ENCODE peak calls at places on chromosomes 5 and 9, in four cellular contexts. B is ovary, H is adrenal gland, N is HepG2. J is an unnamed sample.
A peak's percentile ranks its signal among the peaks of the same experiment; 100 is the strongest.

GRCh38 chr5:107610795-107611194 is 59.9 kb downstream of the EFNA5 start:
- DNase-seq in H (no peak), N (no peak), B (no peak), J (no peak)

GRCh38 chr9:96617439-96618185 is 2.0 kb downstream of the CDC14B start:
- DNase-seq in H (no peak), B (no peak), N (no peak), J (no peak)

GRCh38 chr9:69919461-69920061 is 98.9 kb downstream of the CFAP95 start:
- DNase-seq in B (no peak), N (peak; percentile 50), H (no peak), J (no peak)

GRCh38 chr5:42953061-42953460 is 87.1 kb downstream of the ANXA2R start:
- DNase-seq in H (no peak), B (no peak), N (no peak), J (no peak)

GRCh38 chr9:37036237-37037136 is 2.4 kb upstream of the PAX5 start:
- DNase-seq in N (no peak), B (peak; percentile 20), H (peak; percentile 47), J (peak; percentile 18)

GRCh38 chr5:40551706-40552557 is 127.8 kb upstream of the PTGER4 start:
- DNase-seq in H (no peak), B (no peak), N (peak; percentile 15), J (no peak)

GRCh38 chr5:58002318-58002717 is 457.6 kb downstream of the PLK2 start:
- DNase-seq in B (no peak), N (no peak), H (no peak), J (no peak)

GRCh38 chr9:93001036-93001435 is 53.7 kb downstream of the FGD3 start:
- DNase-seq in B (no peak), N (no peak), H (no peak), J (no peak)

GRCh38 chr5:56802235-56802634 is 13.1 kb upstream of the MAP3K1 start:
- DNase-seq in H (no peak), N (no peak), B (no peak), J (no peak)

GRCh38 chr9:97710356-97711222 is 13.4 kb upstream of the XPA start:
- DNase-seq in N (peak; percentile 44), B (no peak), H (peak; percentile 43), J (peak; percentile 47)

GRCh38 chr5:139246394-139246793 is 47.1 kb upstream of the MATR3 start:
- DNase-seq in B (no peak), N (no peak), H (no peak), J (no peak)

GRCh38 chr5:122300374-122300773 is 11.7 kb upstream of the SNCAIP start:
- DNase-seq in B (no peak), N (no peak), H (no peak), J (no peak)

GRCh38 chr9:127388037-127388855 is 8.7 kb upstream of the SLC2A8 start:
- DNase-seq in B (no peak), N (peak; percentile 96), H (no peak), J (peak; percentile 75)

GRCh38 chr9:110179734-110180133 is 28.2 kb downstream of the C9orf152 start:
- DNase-seq in B (no peak), N (no peak), H (no peak), J (no peak)

GRCh38 chr9:136868644-136869043 is 2.5 kb upstream of the EDF1 start:
- DNase-seq in N (no peak), H (no peak), B (no peak), J (no peak)

GRCh38 chr5:72940082-72940481 is 15.8 kb upstream of the FCHO2 start:
- DNase-seq in H (no peak), N (no peak), B (no peak), J (no peak)

GRCh38 chr5:17354265-17354664 is 136.8 kb downstream of the BASP1 start:
- DNase-seq in B (no peak), H (no peak), N (no peak), J (no peak)

GRCh38 chr5:150078802-150079654 is 7.3 kb downstream of the CSF1R start:
- DNase-seq in H (peak; percentile 16), B (no peak), N (no peak), J (no peak)

GRCh38 chr5:79122963-79123362 is 11.4 kb downstream of the BHMT start:
- DNase-seq in H (no peak), N (no peak), B (no peak), J (no peak)

GRCh38 chr9:100554935-100555401 is 22.9 kb upstream of the CAVIN4 start:
- DNase-seq in N (no peak), H (no peak), B (no peak), J (no peak)

GRCh38 chr9:117214416-117214815 is 200.4 kb downstream of the ASTN2 start:
- DNase-seq in H (no peak), N (no peak), B (no peak), J (no peak)

GRCh38 chr9:131773911-131774379 is 34.1 kb upstream of the RAPGEF1 start:
- DNase-seq in B (peak; percentile 48), H (peak; percentile 68), N (peak; percentile 41), J (peak; percentile 64)

GRCh38 chr9:114072181-114073140 is 5.6 kb downstream of the AMBP start:
- DNase-seq in B (peak; percentile 30), H (no peak), N (no peak), J (peak; percentile 40)

DNA sequence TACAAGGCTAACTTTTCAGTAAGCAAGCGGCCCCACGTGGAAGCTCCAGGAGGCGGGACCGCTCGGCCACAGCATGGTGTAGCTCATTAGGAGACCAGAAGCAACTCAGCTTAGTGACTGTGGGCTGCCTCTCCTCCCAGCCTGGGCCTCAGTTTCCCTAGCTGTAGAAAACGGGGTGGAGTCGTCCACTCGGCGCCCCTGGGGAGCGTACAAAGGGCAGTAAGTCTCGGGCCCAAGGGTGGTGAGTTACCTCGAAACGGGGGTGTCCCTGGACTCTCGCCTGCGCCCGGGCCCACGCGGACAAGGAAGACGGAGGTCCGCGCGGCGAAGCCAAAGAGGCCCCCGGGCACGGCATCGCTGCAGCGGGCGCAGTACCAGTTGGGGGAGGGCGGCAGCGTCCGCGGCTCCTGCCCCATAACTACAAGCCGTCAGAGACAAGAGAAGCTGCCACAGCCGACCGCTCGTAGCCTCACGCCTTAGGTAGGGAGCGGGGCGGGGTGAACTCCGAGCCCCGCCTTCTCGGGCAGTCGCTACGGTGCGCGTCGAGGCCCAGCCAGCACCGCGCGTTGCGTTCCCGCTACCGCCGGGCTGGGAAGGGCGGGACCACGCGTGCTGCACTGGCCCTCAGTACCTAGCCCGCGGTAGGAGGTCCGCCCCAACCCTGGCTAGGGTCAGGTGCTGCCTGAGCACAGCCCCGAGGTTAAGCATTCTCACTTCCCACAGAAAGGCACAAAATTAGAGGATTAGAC is at the start of gene GEMIN5:
- DNase-seq in B (peak; percentile 77), H (peak; percentile 85), N (peak; percentile 79), J (peak; percentile 61)
- TF ChIP-seq POLR2A in B (peak; percentile 36), H (peak; percentile 27), N (peak; percentile 85), J (peak; percentile 44)

DNA sequence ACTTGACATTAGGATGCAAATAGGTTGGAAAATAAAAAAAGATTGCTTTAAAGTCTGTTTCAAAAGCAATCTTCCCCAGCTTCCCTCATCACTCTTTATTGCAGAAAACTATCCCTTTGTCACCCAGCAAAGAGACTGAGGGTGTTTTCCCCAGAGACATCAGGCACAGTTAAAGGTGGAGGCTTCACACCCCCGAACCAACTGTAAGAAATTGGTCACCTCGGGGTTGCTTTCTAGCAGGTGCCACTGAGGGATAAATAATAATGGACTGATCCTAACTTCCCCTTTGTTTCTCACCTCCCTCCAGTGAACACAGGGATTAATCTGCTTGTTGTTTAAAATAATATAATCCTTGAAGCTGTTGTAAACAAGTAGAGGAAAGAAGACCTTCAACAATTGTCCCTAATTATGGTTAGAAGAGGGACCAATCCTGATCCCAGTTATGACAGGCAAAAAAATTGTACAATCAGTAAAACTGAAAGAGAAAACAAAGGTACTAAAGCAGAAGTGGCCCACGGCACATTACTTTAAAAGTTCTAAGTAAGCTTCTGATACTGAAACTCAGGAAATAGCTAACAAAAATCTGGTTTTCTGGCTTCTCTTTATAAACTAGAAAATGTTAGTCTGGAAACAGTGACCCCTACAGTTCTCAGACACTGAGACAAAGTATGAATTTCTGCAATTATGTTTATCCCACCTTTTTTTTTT is 6.6 kb upstream of the PCSK1 start:
- DNase-seq in B (no peak), N (no peak), H (no peak), J (no peak)
- TF ChIP-seq CTCF in B (no peak), N (no peak), H (no peak), J (no peak)

GRCh38 chr5:32309766-32310165 is 3.0 kb downstream of the MTMR12 start:
- DNase-seq in N (no peak), H (no peak), B (no peak), J (no peak)
- H3K4me1 ChIP-seq in N (peaks cover 74% of the 10 kb centered on the region), H (peaks cover 15% of the 10 kb centered on the region), B (peaks cover 12% of the 10 kb centered on the region), J (peaks cover 20% of the 10 kb centered on the region)

DNA sequence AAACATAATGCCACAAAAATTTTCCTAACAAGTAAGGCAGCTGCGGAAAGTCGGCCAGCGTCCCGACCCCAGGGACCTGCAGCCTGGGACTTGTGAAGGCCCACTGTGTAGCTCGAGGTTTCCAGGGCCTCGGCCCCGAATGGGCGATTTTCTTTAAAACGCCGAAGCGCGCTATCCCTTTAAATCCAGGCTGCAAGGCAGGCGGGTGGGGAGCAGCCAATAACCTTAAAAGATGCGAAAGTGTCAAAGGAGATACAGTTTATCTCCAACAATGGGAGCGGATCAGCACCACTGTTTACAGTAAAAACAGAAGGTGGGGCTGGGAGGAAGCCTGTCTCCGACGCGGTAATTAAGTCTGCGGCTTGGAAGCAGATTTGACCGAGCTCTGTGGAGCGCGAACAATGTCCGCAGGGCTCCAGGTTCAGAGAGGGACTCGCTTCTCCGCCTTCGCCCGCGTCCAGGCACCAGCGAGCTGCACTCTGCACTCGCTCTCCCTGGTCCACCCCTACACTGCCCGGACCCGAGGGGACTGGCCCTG is 1.6 kb upstream of the ZSWIM6 start:
- DNase-seq in B (peak; percentile 28), N (peak; percentile 10), H (peak; percentile 40), J (no peak)
- TF ChIP-seq POLR2A in B (no peak), N (no peak), H (no peak), J (no peak)

DNA sequence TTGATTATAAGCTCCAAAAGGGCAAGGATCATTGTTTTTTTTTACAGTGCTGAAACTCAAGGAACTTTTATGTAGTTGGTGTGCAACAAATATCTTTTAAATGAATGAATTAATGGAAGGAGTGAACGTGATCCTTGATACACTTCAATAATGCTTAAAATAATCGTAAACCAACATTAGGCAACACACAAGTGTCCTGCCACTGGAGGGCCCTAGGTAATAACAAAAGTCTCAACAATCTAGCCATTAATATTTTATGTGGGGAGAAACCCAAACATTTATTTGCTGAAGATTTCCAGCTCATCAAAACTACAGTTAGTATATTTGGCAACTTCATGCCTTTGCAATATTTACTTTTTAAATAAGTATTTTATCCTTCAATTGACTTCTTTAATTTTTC is 309.0 kb upstream of the FBXL7 start:
- DNase-seq in B (no peak), H (no peak), N (no peak), J (no peak)
- TF ChIP-seq CTCF in B (no peak), H (no peak), N (no peak), J (peak; percentile 7)